ENCODE peak calls at places on chromosomes 5 and 9, in six cellular contexts. One of them, this sample, is unnamed.
A peak's percentile ranks its signal among the peaks of the same experiment; 100 is the strongest.

GRCh38 chr5:72036951-72037350 is 70.3 kb upstream of the MAP1B start:
- DNase-seq in GM10248: no peak
- DNase-seq in OCI-LY7: no peak
- DNase-seq in iPS DF 19.7: no peak
- DNase-seq in ACHN: no peak
- DNase-seq in stimulated activated CD8-positive, alpha-beta memory T cell treated with anti-CD3 and anti-CD28 coated beads, Interleukin-7, amount 100 ng/mL, for 24 hours: no peak
- DNase-seq in this sample: no peak

GRCh38 chr5:78515665-78516064 is 132.9 kb downstream of the LHFPL2 start:
- DNase-seq in GM10248: no peak
- DNase-seq in OCI-LY7: no peak
- DNase-seq in iPS DF 19.7: no peak
- DNase-seq in ACHN: no peak
- DNase-seq in stimulated activated CD8-positive, alpha-beta memory T cell treated with anti-CD3 and anti-CD28 coated beads, Interleukin-7, amount 100 ng/mL, for 24 hours: no peak
- DNase-seq in this sample: no peak

GRCh38 chr5:77844408-77845272 is 68.5 kb upstream of the TBCA start:
- DNase-seq in GM10248: peak; percentile 39
- DNase-seq in OCI-LY7: no peak
- DNase-seq in iPS DF 19.7: no peak
- DNase-seq in ACHN: no peak
- DNase-seq in stimulated activated CD8-positive, alpha-beta memory T cell treated with anti-CD3 and anti-CD28 coated beads, Interleukin-7, amount 100 ng/mL, for 24 hours: no peak
- DNase-seq in this sample: peak; percentile 6

GRCh38 chr5:34015120-34015807 is 7.4 kb upstream of the AMACR start:
- DNase-seq in GM10248: no peak
- DNase-seq in OCI-LY7: no peak
- DNase-seq in iPS DF 19.7: no peak
- DNase-seq in ACHN: no peak
- DNase-seq in stimulated activated CD8-positive, alpha-beta memory T cell treated with anti-CD3 and anti-CD28 coated beads, Interleukin-7, amount 100 ng/mL, for 24 hours: no peak
- DNase-seq in this sample: no peak

GRCh38 chr5:150753863-150754262 is 5.0 kb downstream of the DCTN4 start:
- DNase-seq in GM10248: no peak
- DNase-seq in OCI-LY7: no peak
- DNase-seq in iPS DF 19.7: no peak
- DNase-seq in ACHN: no peak
- DNase-seq in stimulated activated CD8-positive, alpha-beta memory T cell treated with anti-CD3 and anti-CD28 coated beads, Interleukin-7, amount 100 ng/mL, for 24 hours: no peak
- DNase-seq in this sample: no peak

GRCh38 chr5:78005021-78005785 is 229.1 kb upstream of the TBCA start:
- DNase-seq in GM10248: no peak
- DNase-seq in OCI-LY7: no peak
- DNase-seq in iPS DF 19.7: no peak
- DNase-seq in ACHN: no peak
- DNase-seq in stimulated activated CD8-positive, alpha-beta memory T cell treated with anti-CD3 and anti-CD28 coated beads, Interleukin-7, amount 100 ng/mL, for 24 hours: no peak
- DNase-seq in this sample: no peak

GRCh38 chr5:92283521-92283920 is 900.4 kb upstream of the ARRDC3 start:
- DNase-seq in GM10248: no peak
- DNase-seq in OCI-LY7: no peak
- DNase-seq in iPS DF 19.7: no peak
- DNase-seq in ACHN: no peak
- DNase-seq in stimulated activated CD8-positive, alpha-beta memory T cell treated with anti-CD3 and anti-CD28 coated beads, Interleukin-7, amount 100 ng/mL, for 24 hours: no peak
- DNase-seq in this sample: no peak

GRCh38 chr9:127927457-127928231 is 2.9 kb downstream of the PIP5KL1 start:
- DNase-seq in GM10248: peak; percentile 54
- DNase-seq in OCI-LY7: peak; percentile 72
- DNase-seq in iPS DF 19.7: no peak
- DNase-seq in ACHN: no peak
- DNase-seq in stimulated activated CD8-positive, alpha-beta memory T cell treated with anti-CD3 and anti-CD28 coated beads, Interleukin-7, amount 100 ng/mL, for 24 hours: no peak
- DNase-seq in this sample: peak; percentile 84

This sample was measured in germinal center.